ENCODE peak calls at places on chromosome 4, in five cellular contexts. W is HuH-7.5, U is MM.1S, R is esophagus squamous epithelium, I is caudate nucleus. E is an unnamed sample.

GRCh38 chr4:81065446-81065845 is 34.9 kb downstream of the BMP3 start:
- DNase-seq in W (no peak), U (no peak), R (no peak), I (no peak), E (no peak)

GRCh38 chr4:142091085-142091513 is 454.7 kb downstream of the IL15 start:
- DNase-seq in W (no peak), U (no peak), R (no peak), I (no peak), E (no peak)

GRCh38 chr4:146545102-146545501 is 23.4 kb upstream of the SLC10A7 start:
- DNase-seq in W (no peak), U (peak; percentile 54), R (no peak), I (no peak), E (no peak)

GRCh38 chr4:36285784-36286480 is 4.5 kb downstream of the DTHD1 start:
- DNase-seq in W (no peak), U (peak; percentile 61), R (no peak), I (no peak), E (no peak)

GRCh38 chr4:110869114-110869513 is 246.2 kb upstream of the PITX2 start:
- DNase-seq in W (no peak), U (no peak), R (no peak), I (no peak), E (no peak)

GRCh38 chr4:21769404-21770147 is 179.0 kb downstream of the KCNIP4 start:
- DNase-seq in W (no peak), U (no peak), R (no peak), I (no peak), E (no peak)

GRCh38 chr4:21476753-21477152 is 471.8 kb downstream of the KCNIP4 start:
- DNase-seq in W (no peak), U (no peak), R (no peak), I (no peak), E (no peak)

GRCh38 chr4:12486995-12487394 is 997.1 kb downstream of the RAB28 start:
- DNase-seq in W (no peak), U (no peak), R (no peak), I (no peak), E (no peak)

GRCh38 chr4:102472441-102473013 is 28.6 kb upstream of the NFKB1 start:
- DNase-seq in W (no peak), U (no peak), R (no peak), I (no peak), E (no peak)

GRCh38 chr4:164440196-164440595 is 313.7 kb upstream of the SMIM31 start:
- DNase-seq in W (no peak), U (no peak), R (no peak), I (no peak), E (no peak)

GRCh38 chr4:33268776-33269175 is 2548.6 kb downstream of the PCDH7 start:
- DNase-seq in W (no peak), U (peak; percentile 15), R (no peak), I (no peak), E (no peak)

GRCh38 chr4:3419836-3420605 is 21.7 kb upstream of the HGFAC start:
- DNase-seq in W (no peak), U (no peak), R (no peak), I (no peak), E (no peak)

GRCh38 chr4:145507636-145508035 is 26.0 kb downstream of the SMAD1 start:
- DNase-seq in W (no peak), U (peak; percentile 14), R (no peak), I (no peak), E (no peak)